ENCODE peak calls at places on chromosomes 6 and 20, in five cellular contexts. X, C, M, Y and W are unnamed samples. For H3K27me3, the result is how much of the 10 kb centered on the place peaks cover.

GRCh38 chr6:132734694-132735236 is 20.9 kb upstream of the VNN1 start:
- DNase-seq in Y (no peak), M (peak), X (peak), C (no peak), W (no peak)

GRCh38 chr6:109678240-109678639 is 12.8 kb downstream of the AK9 start:
- DNase-seq in M (no peak), X (no peak), C (no peak), Y (no peak), W (no peak)

GRCh38 chr6:79713701-79714322 is 82.7 kb downstream of the SH3BGRL2 start:
- DNase-seq in X (peak), C (no peak), Y (peak), M (peak), W (peak)

GRCh38 chr6:143410859-143411270 is 39.6 kb downstream of the ADAT2 start:
- DNase-seq in X (no peak), C (no peak), Y (no peak), M (peak), W (no peak)

GRCh38 chr6:28408076-28408802 is 8.7 kb upstream of the ZSCAN12 start:
- DNase-seq in C (no peak), Y (no peak), X (no peak), M (peak), W (no peak)

GRCh38 chr6:124255296-124255695 is 451.6 kb downstream of the NKAIN2 start:
- DNase-seq in C (no peak), M (no peak), Y (no peak), X (no peak), W (no peak)

GRCh38 chr6:38876470-38876869 is 161.4 kb downstream of the DNAH8 start:
- DNase-seq in X (no peak), C (no peak), Y (no peak), M (no peak), W (no peak)

GRCh38 chr20:45592574-45593189 is 13.6 kb upstream of the WFDC8 start:
- DNase-seq in M (peak), Y (no peak), C (no peak), X (peak), W (peak)

GRCh38 chr20:24102749-24103148 is 114.2 kb upstream of the GGTLC1 start:
- DNase-seq in X (no peak), M (peak), C (no peak), Y (no peak), W (no peak)

GRCh38 chr20:25470045-25470444 is 62.6 kb downstream of the GINS1 start:
- DNase-seq in C (peak), Y (peak), X (peak), M (peak), W (peak)

GRCh38 chr6:106637051-106637717 is 7.8 kb downstream of the QRSL1 start:
- DNase-seq in C (no peak), M (no peak), X (no peak), Y (no peak), W (no peak)
- H3K4me3 ChIP-seq in C (no peak), M (no peak), X (no peak), Y (no peak), W (no peak)

GRCh38 chr6:72081880-72082279 is 195.5 kb downstream of the RIMS1 start:
- DNase-seq in C (no peak), M (no peak), X (no peak), Y (no peak), W (no peak)

GRCh38 chr6:72083976-72084375 is 197.6 kb downstream of the RIMS1 start:
- DNase-seq in M (no peak), C (no peak), Y (no peak), X (no peak), W (no peak)

GRCh38 chr6:72080260-72080941 is 194.1 kb downstream of the RIMS1 start:
- DNase-seq in M (no peak), Y (no peak), X (peak), C (no peak), W (no peak)

DNA sequence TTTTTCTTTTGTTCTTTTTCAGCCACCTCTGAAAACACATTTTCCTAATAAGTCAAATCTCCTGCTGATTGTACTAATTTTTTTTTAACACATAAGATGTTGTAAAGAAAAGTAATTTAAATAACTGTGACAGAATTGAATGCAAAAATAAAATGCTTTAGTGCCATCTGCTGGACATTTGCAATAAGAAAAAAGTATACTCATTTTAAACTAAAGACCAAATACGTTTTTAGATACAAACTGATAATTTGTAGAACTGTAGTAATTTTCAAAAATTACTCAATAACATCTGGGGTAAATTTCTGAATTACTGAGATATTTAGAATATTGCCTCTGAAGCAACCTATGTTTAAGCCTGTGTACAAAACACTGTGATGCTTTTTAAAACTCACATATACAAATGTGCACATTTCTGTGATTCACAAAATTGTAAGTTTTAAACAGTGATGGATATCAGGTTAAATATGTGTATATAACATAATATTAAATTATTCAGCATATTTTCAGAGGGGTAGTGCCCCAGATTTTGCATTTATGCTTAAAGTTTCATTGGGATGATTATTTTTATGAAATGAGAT is 198.7 kb downstream of the RIMS1 start:
- DNase-seq in M (peak), X (peak), C (no peak), Y (no peak), W (no peak)
- TF ChIP-seq CTCF in M (peak), X (no peak), C (peak), Y (no peak), W (peak)

GRCh38 chr20:3990741-3991140 is 24.6 kb downstream of the RNF24 start:
- DNase-seq in C (no peak), Y (no peak), M (no peak), X (no peak), W (no peak)
- H3K27me3 ChIP-seq in C (under half), Y (under half), M (under half), X (under half), W (under half)

GRCh38 chr20:33686984-33687366 is 790 bp upstream of the E2F1 start:
- DNase-seq in C (no peak), X (no peak), M (no peak), Y (no peak), W (no peak)
- H3K4me3 ChIP-seq in C (peak), X (peak), M (no peak), Y (peak), W (peak)

GRCh38 chr6:76817429-76817828 is 645.9 kb downstream of the HTR1B start:
- DNase-seq in Y (no peak), C (no peak), M (no peak), X (no peak), W (no peak)
- TF ChIP-seq CTCF in Y (no peak), C (no peak), M (no peak), X (no peak), W (no peak)

GRCh38 chr20:33277471-33278441 is 5.3 kb upstream of the BPIFB1 start:
- DNase-seq in C (no peak), Y (no peak), M (no peak), X (peak), W (no peak)

GRCh38 chr20:33276303-33277113 is 6.5 kb upstream of the BPIFB1 start:
- DNase-seq in X (no peak), M (no peak), Y (no peak), C (no peak), W (peak)

GRCh38 chr20:33275871-33276270 is 7.1 kb upstream of the BPIFB1 start:
- DNase-seq in C (no peak), X (no peak), M (no peak), Y (no peak), W (peak)

GRCh38 chr20:33273117-33273851 is 9.7 kb upstream of the BPIFB1 start:
- DNase-seq in C (no peak), Y (no peak), M (no peak), X (no peak), W (no peak)

DNA sequence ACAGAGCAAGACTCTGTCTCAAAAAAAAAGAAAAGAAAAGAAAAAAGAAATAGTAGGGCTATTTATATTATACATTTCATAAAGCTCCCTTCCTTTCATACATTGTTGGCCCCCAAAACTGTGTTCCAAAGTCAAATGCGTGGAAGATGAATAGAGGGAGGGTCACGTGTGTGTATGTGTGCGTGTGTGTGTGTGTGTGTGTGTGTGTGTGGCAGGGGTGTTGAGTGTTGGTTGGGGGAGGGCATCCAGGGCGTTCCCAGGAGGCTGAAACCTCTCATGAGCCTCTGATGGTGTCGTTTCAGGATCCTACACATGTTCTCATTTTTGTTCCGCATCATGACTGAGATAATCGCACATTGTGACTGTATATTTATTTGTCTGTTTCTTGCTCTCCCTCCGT is 7.8 kb upstream of the BPIFB1 start:
- DNase-seq in M (no peak), Y (no peak), X (no peak), C (no peak), W (no peak)
- H3K27me3 ChIP-seq in M (under half), Y (under half), X (under half), C (under half), W (under half)

DNA sequence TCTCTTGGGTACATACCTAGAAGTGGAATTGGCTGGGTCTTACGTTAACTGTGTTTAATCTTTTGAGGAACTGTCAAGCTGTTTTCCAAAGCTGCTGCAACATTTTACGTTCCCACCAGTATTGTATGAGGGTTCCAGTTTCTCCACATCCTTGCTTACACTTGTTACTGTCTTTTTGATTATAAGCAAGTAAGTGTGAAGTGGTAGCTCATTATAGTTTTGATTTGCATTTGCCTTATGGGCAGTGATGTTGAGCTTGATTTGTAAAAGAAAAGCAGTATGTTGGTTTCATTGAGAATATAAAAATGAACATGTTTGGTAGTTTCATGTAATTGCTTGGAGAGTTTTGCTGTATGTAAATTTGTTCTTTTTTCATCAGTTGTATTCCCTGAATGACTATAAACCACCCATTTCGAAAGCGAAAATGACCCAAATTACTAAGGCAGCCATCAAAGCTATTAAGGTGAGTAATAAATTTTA is 40.4 kb downstream of the SCAF8 start:
- DNase-seq in C (no peak), X (no peak), Y (no peak), M (no peak), W (no peak)
- H3K4me3 ChIP-seq in C (no peak), X (no peak), Y (no peak), M (no peak), W (no peak)